ENCODE peak calls at places on chromosomes 3 and 15, in eight cellular contexts. N is transverse colon, O is ovary, A is OCI-LY7, U is esophagus muscularis mucosa, L is psoas muscle, S is tibial artery, G is Peyer's patch. M is an unnamed sample.

GRCh38 chr3:119240101-119240581 is 537 bp downstream of the B4GALT4 start:
- DNase-seq in O (peak; percentile 48), A (no peak), S (peak; percentile 72), G (peak; percentile 47), N (peak; percentile 74), U (no peak), L (peak; percentile 57), M (peak; percentile 40)

GRCh38 chr3:18069564-18069963 is 327.1 kb upstream of the TBC1D5 start:
- DNase-seq in O (no peak), A (no peak), U (no peak), N (no peak), G (no peak), L (no peak), S (no peak), M (no peak)

GRCh38 chr3:11288786-11289637 is 16.8 kb downstream of the ATG7 start:
- DNase-seq in U (no peak), G (no peak), O (peak; percentile 37), L (no peak), A (no peak), N (no peak), S (no peak), M (no peak)

GRCh38 chr3:195197764-195198423 is 73.1 kb downstream of the XXYLT1 start:
- DNase-seq in L (no peak), A (no peak), U (no peak), S (peak; percentile 29), G (no peak), N (no peak), O (no peak), M (peak; percentile 10)

GRCh38 chr3:13419356-13420050 is 619 bp downstream of the NUP210 start:
- DNase-seq in N (peak; percentile 41), U (no peak), L (peak; percentile 71), G (peak; percentile 47), S (no peak), O (no peak), A (peak; percentile 72), M (no peak)

GRCh38 chr3:31980530-31981205 is 394 bp downstream of the OSBPL10 start:
- DNase-seq in L (peak; percentile 67), N (peak; percentile 81), U (no peak), A (peak; percentile 88), S (peak; percentile 75), G (peak; percentile 83), O (peak; percentile 44), M (peak; percentile 51)

GRCh38 chr3:134353171-134353825 is 20.9 kb downstream of the AMOTL2 start:
- DNase-seq in N (no peak), A (no peak), L (peak; percentile 51), S (no peak), G (no peak), O (no peak), U (no peak), M (no peak)

GRCh38 chr3:129114455-129114854 is 7.1 kb downstream of the RAB43 start:
- DNase-seq in S (no peak), N (no peak), U (no peak), A (no peak), O (no peak), G (no peak), L (no peak), M (no peak)

GRCh38 chr3:185151101-185151958 is 1.5 kb downstream of the C3orf70 start:
- DNase-seq in L (no peak), A (no peak), N (no peak), G (no peak), S (no peak), O (no peak), U (no peak), M (no peak)

GRCh38 chr3:185151959-185152432 is 864 bp downstream of the C3orf70 start:
- DNase-seq in A (no peak), U (no peak), L (no peak), N (no peak), O (peak; percentile 40), S (peak; percentile 86), G (no peak), M (no peak)

GRCh38 chr3:185149591-185149990 is 3.3 kb downstream of the C3orf70 start:
- DNase-seq in O (no peak), U (no peak), A (no peak), L (no peak), N (no peak), G (no peak), S (no peak), M (no peak)

GRCh38 chr3:185152433-185153169 is at the start of gene C3orf70:
- DNase-seq in U (no peak), A (no peak), N (peak; percentile 69), O (peak; percentile 65), L (peak; percentile 75), G (no peak), S (peak; percentile 84), M (peak; percentile 46)

GRCh38 chr3:185150561-185150960 is 2.3 kb downstream of the C3orf70 start:
- DNase-seq in O (no peak), U (no peak), N (no peak), G (no peak), S (no peak), A (no peak), L (no peak), M (no peak)
- H3K4me3 ChIP-seq in O (no peak overlapping the region), U (peak overlapping the region; percentile 83), N (no peak overlapping the region), G (no peak overlapping the region), S (peak overlapping the region; percentile 82), A (no peak overlapping the region), L (no peak overlapping the region), M (no peak overlapping the region)

GRCh38 chr15:69405110-69405509 is 9.0 kb upstream of the KIF23 start:
- DNase-seq in L (no peak), S (no peak), A (no peak), O (no peak), G (no peak), N (no peak), U (no peak), M (no peak)

GRCh38 chr15:69410290-69410874 is 3.8 kb upstream of the KIF23 start:
- DNase-seq in S (no peak), A (peak; percentile 23), L (no peak), G (no peak), N (no peak), O (no peak), U (no peak), M (no peak)

GRCh38 chr15:69407719-69408400 is 6.3 kb upstream of the KIF23 start:
- DNase-seq in U (no peak), S (no peak), O (no peak), N (no peak), L (no peak), G (no peak), A (no peak), M (no peak)

GRCh38 chr15:69412274-69412673 is 1.9 kb upstream of the KIF23 start:
- DNase-seq in A (no peak), U (no peak), N (no peak), S (no peak), G (no peak), L (no peak), O (no peak), M (no peak)

GRCh38 chr15:69408841-69409240 is 5.3 kb upstream of the KIF23 start:
- DNase-seq in L (no peak), O (no peak), A (no peak), N (no peak), G (no peak), S (no peak), U (no peak), M (no peak)
- H3K27ac ChIP-seq in L (no peak overlapping the region), O (no peak overlapping the region), A (no peak overlapping the region), N (no peak overlapping the region), G (no peak overlapping the region), S (no peak overlapping the region), U (no peak overlapping the region), M (no peak overlapping the region)

DNA sequence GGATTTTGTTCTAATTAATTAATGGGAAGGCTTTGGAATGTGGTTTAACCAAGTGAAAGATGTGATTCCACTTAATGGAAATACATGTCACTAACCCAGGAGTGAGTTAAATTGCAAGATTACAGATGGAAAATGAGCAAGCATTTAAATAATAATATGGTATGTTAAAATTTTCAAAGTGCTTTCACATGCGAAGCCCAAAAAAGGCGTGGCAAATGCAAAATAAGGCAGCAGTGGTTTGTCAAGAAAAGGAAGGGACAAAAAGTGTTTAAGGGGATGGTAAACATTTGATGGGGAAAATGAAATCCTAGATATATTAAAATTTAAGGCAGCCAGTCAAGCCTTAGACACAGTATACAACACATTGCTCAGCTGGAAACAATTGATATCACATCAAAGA is 2.9 kb downstream of the TICRR start:
- DNase-seq in A (no peak), G (no peak), S (no peak), U (no peak), L (no peak), O (no peak), N (no peak), M (no peak)
- H3K36me3 ChIP-seq in A (peaks cover 52% of the 10 kb centered on the region), G (no peaks in the 10 kb centered on the region), S (no peaks in the 10 kb centered on the region), U (no peaks in the 10 kb centered on the region), L (no peaks in the 10 kb centered on the region), O (no peaks in the 10 kb centered on the region), N (no peaks in the 10 kb centered on the region), M (no peaks in the 10 kb centered on the region)

GRCh38 chr3:147411777-147412176 is 2.6 kb downstream of the ZIC1 start:
- DNase-seq in U (no peak), S (no peak), A (no peak), O (no peak), L (no peak), G (no peak), N (no peak), M (no peak)

GRCh38 chr3:147410126-147410517 is 957 bp downstream of the ZIC1 start:
- DNase-seq in U (no peak), S (no peak), G (no peak), N (no peak), O (no peak), L (no peak), A (no peak), M (no peak)

GRCh38 chr3:147411235-147411607 is 2.1 kb downstream of the ZIC1 start:
- DNase-seq in U (peak; percentile 55), S (no peak), N (no peak), G (no peak), L (no peak), O (no peak), A (no peak), M (no peak)

GRCh38 chr3:147409143-147410121 is at the start of gene ZIC1:
- DNase-seq in N (no peak), A (no peak), S (no peak), O (no peak), U (no peak), G (no peak), L (peak; percentile 69), M (no peak)

GRCh38 chr3:147410518-147411234 is 1.5 kb downstream of the ZIC1 start:
- DNase-seq in U (peak; percentile 70), S (no peak), O (no peak), G (no peak), A (no peak), N (no peak), L (peak; percentile 73), M (no peak)
- H3K4me3 ChIP-seq in U (peak overlapping the region; percentile 29), S (peak overlapping the region; percentile 28), O (peak overlapping the region; percentile 7), G (peak overlapping the region; percentile 4), A (no peak overlapping the region), N (no peak overlapping the region), L (peak overlapping the region; percentile 75), M (no peak overlapping the region)

GRCh38 chr3:171788546-171789351 is 21.5 kb downstream of the PLD1 start:
- DNase-seq in O (no peak), U (peak; percentile 26), A (no peak), L (no peak), N (no peak), G (no peak), S (no peak), M (no peak)
- H3K27ac ChIP-seq in O (no peak overlapping the region), U (peak overlapping the region; percentile 33), A (no peak overlapping the region), L (no peak overlapping the region), N (no peak overlapping the region), G (no peak overlapping the region), S (no peak overlapping the region), M (peak overlapping the region; percentile 46)